ENCODE peak calls at places on chromosomes 4 and X, in ten cellular contexts. A, P, I, X, Q, J, D, M, K and T are unnamed samples.

GRCh38 chr4:149534779-149535178 is 280.9 kb downstream of the IQCM start:
- DNase-seq in I (no peak), Q (no peak), K (no peak), P (no peak), D (no peak), X (no peak), M (no peak), J (no peak), A (no peak), T (no peak)

GRCh38 chr4:15106417-15106816 is 104.1 kb downstream of the CPEB2 start:
- DNase-seq in P (peak; percentile 4), A (no peak), X (peak; percentile 1), J (no peak), Q (no peak), I (no peak), M (no peak), D (no peak), K (no peak), T (no peak)

GRCh38 chr4:176782794-176783193 is 9.9 kb downstream of the VEGFC start:
- DNase-seq in X (no peak), M (no peak), D (no peak), A (no peak), Q (no peak), K (no peak), P (peak; percentile 52), I (no peak), J (peak; percentile 30), T (no peak)

GRCh38 chr4:176817222-176817621 is 24.5 kb upstream of the VEGFC start:
- DNase-seq in D (no peak), K (no peak), Q (no peak), J (no peak), P (no peak), M (peak; percentile 20), I (no peak), A (no peak), X (no peak), T (no peak)

GRCh38 chr4:107993969-107994368 is 4.3 kb downstream of the HADH start:
- DNase-seq in I (no peak), J (no peak), D (no peak), P (no peak), M (peak; percentile 51), X (no peak), Q (no peak), K (no peak), A (no peak), T (no peak)

GRCh38 chr4:40283413-40283812 is 51.7 kb upstream of the CHRNA9 start:
- DNase-seq in P (no peak), J (no peak), D (no peak), K (no peak), Q (no peak), M (no peak), A (no peak), X (no peak), I (no peak), T (no peak)

GRCh38 chrX:94961730-94962129 is 1287.7 kb downstream of the FAM133A start:
- DNase-seq in M (no peak), A (no peak), X (no peak), P (no peak), J (no peak), I (no peak), D (no peak), Q (no peak), K (no peak), T (peak; percentile 38)

GRCh38 chrX:20980426-20980825 is 393.8 kb upstream of the CNKSR2 start:
- DNase-seq in I (no peak), P (no peak), D (no peak), Q (no peak), J (no peak), A (no peak), K (no peak), M (no peak), X (no peak), T (no peak)

GRCh38 chr4:7725951-7726350 is 213.7 kb downstream of the AFAP1 start:
- DNase-seq in X (peak; percentile 80), D (no peak), J (no peak), A (no peak), P (peak; percentile 85), I (no peak), K (no peak), M (no peak), Q (no peak), T (no peak)

GRCh38 chr4:46656071-46656470 is 253.0 kb downstream of the COX7B2 start:
- DNase-seq in X (no peak), J (no peak), M (no peak), A (no peak), I (no peak), K (no peak), Q (no peak), P (no peak), D (no peak), T (no peak)

GRCh38 chr4:180059216-180059881 is 2183.9 kb upstream of the TENM3 start:
- DNase-seq in P (peak; percentile 1), M (peak; percentile 47), J (no peak), A (no peak), I (no peak), Q (no peak), D (no peak), X (no peak), K (no peak), T (peak; percentile 52)

GRCh38 chr4:127416092-127416491 is 216.7 kb upstream of the INTU start:
- DNase-seq in A (no peak), J (no peak), K (no peak), Q (no peak), I (no peak), M (no peak), X (no peak), P (peak; percentile 23), D (no peak), T (no peak)

GRCh38 chrX:111244238-111244750 is 26.0 kb downstream of the CAPN6 start:
- DNase-seq in A (no peak), J (peak; percentile 33), K (no peak), Q (no peak), X (peak; percentile 0), P (peak; percentile 25), M (peak; percentile 34), I (peak; percentile 5), D (no peak), T (peak; percentile 17)

GRCh38 chr4:78250500-78250899 is 193.4 kb downstream of the FRAS1 start:
- DNase-seq in M (no peak), D (no peak), Q (no peak), A (no peak), X (no peak), P (no peak), K (no peak), I (no peak), J (no peak), T (no peak)

GRCh38 chr4:57148831-57149230 is 38.6 kb upstream of the IGFBP7 start:
- DNase-seq in Q (no peak), A (no peak), X (peak; percentile 60), K (no peak), D (no peak), I (no peak), J (peak; percentile 42), M (no peak), P (peak; percentile 90), T (no peak)

GRCh38 chr4:53928825-53929224 is 135.6 kb downstream of the CHIC2 start:
- DNase-seq in P (peak; percentile 61), A (no peak), K (no peak), D (no peak), M (no peak), J (peak; percentile 79), X (no peak), I (no peak), Q (no peak), T (no peak)

GRCh38 chr4:37780444-37781133 is 45.9 kb upstream of the PGM2 start:
- DNase-seq in X (no peak), K (no peak), M (peak; percentile 26), P (peak; percentile 19), J (peak; percentile 33), D (peak; percentile 7), Q (no peak), A (no peak), I (peak; percentile 54), T (no peak)

GRCh38 chr4:6674500-6675149 is 19.1 kb upstream of the S100P start:
- DNase-seq in M (peak; percentile 75), K (no peak), Q (no peak), J (no peak), A (no peak), D (peak; percentile 31), X (peak; percentile 54), P (peak; percentile 36), I (peak; percentile 79), T (peak; percentile 48)

GRCh38 chr4:53779025-53779424 is 187.7 kb upstream of the LNX1 start:
- DNase-seq in P (no peak), Q (no peak), A (no peak), D (no peak), I (no peak), X (no peak), J (peak; percentile 57), K (no peak), M (no peak), T (no peak)

GRCh38 chrX:154332561-154332960 is 37.0 kb downstream of the TKTL1 start:
- DNase-seq in X (no peak), M (no peak), P (no peak), A (no peak), D (no peak), K (no peak), I (no peak), J (no peak), Q (no peak), T (no peak)

GRCh38 chr4:102007959-102008425 is 217.5 kb downstream of the BANK1 start:
- DNase-seq in P (no peak), J (no peak), I (peak; percentile 1), K (no peak), M (peak; percentile 51), X (no peak), D (no peak), Q (no peak), A (no peak), T (no peak)

GRCh38 chr4:184061582-184061981 is 156.1 kb downstream of the ENPP6 start:
- DNase-seq in P (no peak), J (no peak), A (no peak), Q (no peak), I (no peak), X (no peak), K (no peak), D (no peak), M (no peak), T (no peak)

GRCh38 chr4:77930876-77931275 is 68.2 kb downstream of the MRPL1 start:
- DNase-seq in J (no peak), K (no peak), I (no peak), A (no peak), D (no peak), Q (no peak), X (no peak), P (peak; percentile 25), M (no peak), T (no peak)

GRCh38 chrX:56729152-56729557 is at the start of gene NBDY:
- DNase-seq in M (no peak), P (peak; percentile 62), J (peak; percentile 47), A (peak; percentile 43), X (peak; percentile 45), D (no peak), I (peak; percentile 30), K (no peak), Q (no peak), T (peak; percentile 69)

GRCh38 chrX:75746891-75747639 is 38.0 kb downstream of the MAGEE2 start:
- DNase-seq in D (peak; percentile 11), J (peak; percentile 2), M (peak; percentile 22), X (peak; percentile 1), I (peak; percentile 34), K (peak; percentile 9), A (peak; percentile 48), Q (no peak), P (peak; percentile 70), T (peak; percentile 32)

GRCh38 chr4:54542540-54543041 is 115.2 kb upstream of the KIT start:
- DNase-seq in M (no peak), J (no peak), Q (no peak), X (no peak), I (no peak), A (no peak), K (no peak), D (no peak), P (no peak), T (no peak)